ENCODE peak calls at places on chromosomes 4 and X, in four cellular contexts. I is HS-5; U is stimulated activated CD4-positive, alpha-beta T cell treated with anti-CD3 and anti-CD28 coated beads, TNF-alpha, amount 100 ng/mL, for 24 hours; N is cardiac fibroblast. K is an unnamed sample.

GRCh38 chrX:129777218-129777768 is 2.5 kb upstream of the SASH3 start:
- DNase-seq in I (no peak), U (peak; percentile 55), N (no peak), K (peak; percentile 59)

GRCh38 chr4:7295917-7296660 is 103.8 kb downstream of the SORCS2 start:
- DNase-seq in I (no peak), U (no peak), N (peak; percentile 39), K (no peak)

GRCh38 chr4:114474401-114474800 is 124.2 kb upstream of the UGT8 start:
- DNase-seq in I (no peak), U (no peak), N (no peak), K (no peak)

GRCh38 chrX:65516756-65517155 is 17.8 kb downstream of the LAS1L start:
- DNase-seq in I (no peak), U (no peak), N (no peak), K (no peak)

GRCh38 chr4:96407651-96408342 is 567.9 kb downstream of the PDHA2 start:
- DNase-seq in I (no peak), U (no peak), N (peak; percentile 4), K (no peak)

GRCh38 chr4:122617597-122618593 is 3.0 kb downstream of the IL21 start:
- DNase-seq in I (no peak), U (no peak), N (peak; percentile 15), K (no peak)

GRCh38 chr4:23788460-23788859 is 101.4 kb downstream of the PPARGC1A start:
- DNase-seq in I (no peak), U (no peak), N (peak; percentile 37), K (no peak)

GRCh38 chr4:182704903-182705302 is 212.3 kb downstream of the DCTD start:
- DNase-seq in I (no peak), U (no peak), N (no peak), K (no peak)

GRCh38 chrX:119516157-119516702 is 48.0 kb downstream of the SLC25A5 start:
- DNase-seq in I (no peak), U (peak; percentile 17), N (peak; percentile 80), K (no peak)

GRCh38 chrX:15977644-15978043 is 123.0 kb upstream of the AP1S2 start:
- DNase-seq in I (no peak), U (no peak), N (no peak), K (no peak)

GRCh38 chr4:42070463-42070862 is 80.1 kb downstream of the SLC30A9 start:
- DNase-seq in I (no peak), U (no peak), N (no peak), K (no peak)

GRCh38 chr4:169428376-169428775 is 157.6 kb upstream of the SH3RF1 start:
- DNase-seq in I (no peak), U (no peak), N (peak; percentile 35), K (no peak)

GRCh38 chrX:136086521-136086920 is 60.8 kb upstream of the FHL1 start:
- DNase-seq in I (no peak), U (no peak), N (peak; percentile 5), K (no peak)

GRCh38 chrX:56794404-56794803 is 65.4 kb downstream of the NBDY start:
- DNase-seq in I (no peak), U (no peak), N (no peak), K (no peak)

GRCh38 chr4:9904976-9905587 is 116.2 kb downstream of the SLC2A9 start:
- DNase-seq in I (no peak), U (no peak), N (no peak), K (no peak)

GRCh38 chrX:153774576-153775292 is 6.1 kb upstream of the SRPK3 start:
- DNase-seq in I (no peak), U (no peak), N (no peak), K (no peak)

GRCh38 chr4:65737672-65738071 is 67.4 kb upstream of the EPHA5 start:
- DNase-seq in I (no peak), U (no peak), N (peak; percentile 3), K (no peak)

GRCh38 chr4:123327846-123328447 is 68.6 kb upstream of the SPRY1 start:
- DNase-seq in I (no peak), U (no peak), N (peak; percentile 38), K (no peak)

GRCh38 chr4:160175064-160175643 is 1072.3 kb downstream of the RAPGEF2 start:
- DNase-seq in I (peak; percentile 19), U (no peak), N (no peak), K (no peak)

GRCh38 chrX:12805333-12805732 is 14.1 kb downstream of the PRPS2 start:
- DNase-seq in I (no peak), U (no peak), N (no peak), K (no peak)

GRCh38 chrX:136209016-136209738 is 42.0 kb downstream of the MAP7D3 start:
- DNase-seq in I (no peak), U (no peak), N (peak; percentile 78), K (no peak)

GRCh38 chr4:119087121-119087520 is 48.5 kb upstream of the MYOZ2 start:
- DNase-seq in I (no peak), U (no peak), N (peak; percentile 39), K (no peak)

GRCh38 chr4:70505152-70505748 is 13.1 kb upstream of the AMTN start:
- DNase-seq in I (no peak), U (peak; percentile 23), N (peak; percentile 62), K (peak; percentile 22)

GRCh38 chrX:28979876-28980275 is 392.6 kb downstream of the IL1RAPL1 start:
- DNase-seq in I (no peak), U (no peak), N (no peak), K (no peak)

GRCh38 chr4:76931576-76932276 is 17.8 kb upstream of the SEPTIN11 start:
- DNase-seq in I (no peak), U (no peak), N (no peak), K (no peak)

GRCh38 chr4:129136433-129136832 is 40.5 kb downstream of the C4orf33 start:
- DNase-seq in I (no peak), U (no peak), N (no peak), K (no peak)

GRCh38 chrX:47900833-47901232 is 64.1 kb downstream of the ZNF81 start:
- DNase-seq in I (no peak), U (no peak), N (no peak), K (no peak)

GRCh38 chr4:94621491-94622080 is 136.2 kb upstream of the BMPR1B start:
- DNase-seq in I (no peak), U (no peak), N (peak; percentile 66), K (no peak)

GRCh38 chr4:149029056-149029651 is 586.9 kb upstream of the NR3C2 start:
- DNase-seq in I (no peak), U (no peak), N (no peak), K (no peak)

GRCh38 chrX:14916017-14916674 is 42.9 kb downstream of the MOSPD2 start:
- DNase-seq in I (peak; percentile 57), U (no peak), N (peak; percentile 46), K (no peak)

GRCh38 chrX:150767475-150768131 is 74.4 kb downstream of the MTMR1 start:
- DNase-seq in I (peak; percentile 60), U (no peak), N (peak; percentile 84), K (no peak)

GRCh38 chr4:79198886-79199591 is 126.8 kb downstream of the NAA11 start:
- DNase-seq in I (no peak), U (no peak), N (no peak), K (no peak)

K was measured in stimulated activated CD8-positive, alpha-beta memory T cell treated with anti-CD3 and anti-CD28 coated beads, Interleukin-15, amount 100 ng/mL, for 48 hours.